ENCODE peak calls at places on chromosomes 1 and 21, in six cellular contexts. V, B, I, H, T and Q are unnamed samples.

GRCh38 chr1:106831511-106831910 is 225.0 kb upstream of the PRMT6 start:
- DNase-seq in T (no peak), V (no peak), I (no peak), H (no peak), B (no peak), Q (no peak)

GRCh38 chr1:35477870-35478269 is 79.3 kb downstream of the KIAA0319L start:
- DNase-seq in H (no peak), T (no peak), V (no peak), I (no peak), B (no peak), Q (no peak)

GRCh38 chr1:63264161-63264560 is 58.2 kb upstream of the FOXD3 start:
- DNase-seq in H (no peak), B (no peak), T (no peak), I (no peak), V (no peak), Q (no peak)

GRCh38 chr1:22239378-22239777 is 96.5 kb upstream of the WNT4 start:
- DNase-seq in T (no peak), B (no peak), I (peak; percentile 32), V (peak; percentile 57), H (no peak), Q (no peak)

GRCh38 chr1:181620183-181620582 is 136.9 kb downstream of the CACNA1E start:
- DNase-seq in V (no peak), B (no peak), H (no peak), I (peak; percentile 60), T (no peak), Q (no peak)

GRCh38 chr1:116502915-116503314 is 67.9 kb downstream of the CD58 start:
- DNase-seq in V (no peak), T (no peak), B (no peak), H (no peak), I (no peak), Q (no peak)

GRCh38 chr1:19620786-19621185 is 23.3 kb upstream of the NBL1 start:
- DNase-seq in T (no peak), V (no peak), H (no peak), I (no peak), B (no peak), Q (no peak)

GRCh38 chr1:40162791-40163441 is 1.7 kb downstream of the RLF start:
- DNase-seq in T (no peak), V (no peak), B (no peak), I (peak; percentile 58), H (no peak), Q (no peak)

GRCh38 chr21:41369105-41369914 is 7.5 kb downstream of the MX2 start:
- DNase-seq in H (no peak), T (no peak), B (no peak), V (peak; percentile 44), I (no peak), Q (no peak)

GRCh38 chr1:97340951-97341350 is 579.9 kb downstream of the DPYD start:
- DNase-seq in T (no peak), H (no peak), V (no peak), B (no peak), I (peak; percentile 30), Q (peak; percentile 25)

GRCh38 chr21:25952306-25952705 is 217.5 kb downstream of the GABPA start:
- DNase-seq in V (no peak), B (no peak), I (no peak), T (no peak), H (no peak), Q (no peak)

GRCh38 chr1:198491596-198491995 is 48.9 kb downstream of the ATP6V1G3 start:
- DNase-seq in T (no peak), H (no peak), B (no peak), V (no peak), I (no peak), Q (no peak)

GRCh38 chr1:64263335-64263734 is 59.9 kb downstream of the UBE2U start:
- DNase-seq in B (no peak), H (no peak), V (no peak), T (no peak), I (peak; percentile 99), Q (no peak)

GRCh38 chr1:219741011-219741859 is 128.3 kb upstream of the ZC3H11B start:
- DNase-seq in B (no peak), H (no peak), V (no peak), T (no peak), I (no peak), Q (no peak)

GRCh38 chr1:234001817-234002216 is 97.3 kb downstream of the SLC35F3 start:
- DNase-seq in T (no peak), V (no peak), B (no peak), I (peak; percentile 79), H (no peak), Q (no peak)

GRCh38 chr1:12508849-12509248 is 109.2 kb downstream of the DHRS3 start:
- DNase-seq in T (no peak), B (no peak), V (no peak), H (no peak), I (no peak), Q (no peak)

GRCh38 chr1:20371411-20371810 is 80.7 kb downstream of the VWA5B1 start:
- DNase-seq in I (no peak), V (no peak), B (no peak), H (no peak), T (peak; percentile 38), Q (no peak)

GRCh38 chr1:16300436-16300835 is 51.8 kb downstream of the FBXO42 start:
- DNase-seq in B (no peak), V (no peak), T (no peak), I (peak; percentile 98), H (no peak), Q (no peak)

GRCh38 chr1:44924835-44925464 is 61.4 kb downstream of the EIF2B3 start:
- DNase-seq in I (peak; percentile 82), V (no peak), T (peak; percentile 19), H (peak; percentile 83), B (no peak), Q (peak; percentile 46)

GRCh38 chr1:60345621-60346020 is 272.1 kb upstream of the C1orf87 start:
- DNase-seq in I (peak; percentile 37), B (no peak), V (no peak), T (no peak), H (no peak), Q (no peak)

GRCh38 chr1:107724648-107725047 is 240.3 kb downstream of the VAV3 start:
- DNase-seq in V (no peak), B (no peak), T (no peak), H (no peak), I (peak; percentile 5), Q (no peak)

GRCh38 chr1:153768316-153769126 is 6.7 kb upstream of the SLC27A3 start:
- DNase-seq in V (no peak), T (peak; percentile 68), B (no peak), I (no peak), H (no peak), Q (no peak)

GRCh38 chr21:43590220-43590619 is 69.1 kb downstream of the HSF2BP start:
- DNase-seq in T (no peak), H (no peak), B (no peak), V (no peak), I (peak; percentile 96), Q (no peak)

GRCh38 chr1:210437781-210438180 is 109.1 kb downstream of the HHAT start:
- DNase-seq in H (no peak), B (no peak), V (no peak), T (no peak), I (no peak), Q (no peak)

GRCh38 chr1:185537601-185538000 is 196.6 kb upstream of the HMCN1 start:
- DNase-seq in I (no peak), V (no peak), H (no peak), T (peak; percentile 12), B (no peak), Q (no peak)

GRCh38 chr21:43923391-43923790 is 58.4 kb downstream of the AGPAT3 start:
- DNase-seq in H (no peak), I (no peak), T (no peak), V (no peak), B (no peak), Q (no peak)

GRCh38 chr1:194908643-194909042 is 1699.6 kb downstream of the KCNT2 start:
- DNase-seq in I (no peak), T (no peak), H (peak; percentile 36), V (no peak), B (no peak), Q (peak; percentile 10)

GRCh38 chr1:234655328-234656069 is 45.5 kb upstream of the IRF2BP2 start:
- DNase-seq in H (no peak), V (no peak), B (no peak), I (no peak), T (no peak), Q (no peak)

GRCh38 chr1:8065369-8065768 is 39.3 kb upstream of the ERRFI1 start:
- DNase-seq in T (no peak), B (no peak), V (no peak), H (no peak), I (no peak), Q (no peak)
- H3K27me3 ChIP-seq in T (no peaks in the 10 kb centered on the region), B (no peaks in the 10 kb centered on the region), V (no peaks in the 10 kb centered on the region), H (no peaks in the 10 kb centered on the region), I (no peaks in the 10 kb centered on the region), Q (no peaks in the 10 kb centered on the region)

GRCh38 chr1:39104158-39105060 is 78.3 kb downstream of the NDUFS5 start:
- DNase-seq in I (no peak), B (no peak), V (peak; percentile 41), H (no peak), T (peak; percentile 41), Q (no peak)
- H3K4me3 ChIP-seq in I (peak overlapping the region; percentile 77), B (peak overlapping the region; percentile 77), V (peak overlapping the region; percentile 84), H (peak overlapping the region; percentile 84), T (peak overlapping the region; percentile 72), Q (peak overlapping the region; percentile 79)

GRCh38 chr1:223364685-223365382 is 858 bp upstream of the SUSD4 start:
- DNase-seq in H (no peak), B (no peak), I (peak; percentile 9), V (peak; percentile 14), T (peak; percentile 31), Q (no peak)
- H3K27me3 ChIP-seq in H (peaks cover 51% of the 10 kb centered on the region), B (no peaks in the 10 kb centered on the region), I (peaks cover 21% of the 10 kb centered on the region), V (no peaks in the 10 kb centered on the region), T (no peaks in the 10 kb centered on the region), Q (peaks cover 28% of the 10 kb centered on the region)

GRCh38 chr1:177080564-177080963 is 83.9 kb downstream of the ASTN1 start:
- DNase-seq in B (no peak), V (no peak), I (no peak), T (no peak), H (no peak), Q (no peak)

GRCh38 chr1:177077734-177078489 is 86.6 kb downstream of the ASTN1 start:
- DNase-seq in H (no peak), T (no peak), V (no peak), I (no peak), B (no peak), Q (peak; percentile 2)

DNA sequence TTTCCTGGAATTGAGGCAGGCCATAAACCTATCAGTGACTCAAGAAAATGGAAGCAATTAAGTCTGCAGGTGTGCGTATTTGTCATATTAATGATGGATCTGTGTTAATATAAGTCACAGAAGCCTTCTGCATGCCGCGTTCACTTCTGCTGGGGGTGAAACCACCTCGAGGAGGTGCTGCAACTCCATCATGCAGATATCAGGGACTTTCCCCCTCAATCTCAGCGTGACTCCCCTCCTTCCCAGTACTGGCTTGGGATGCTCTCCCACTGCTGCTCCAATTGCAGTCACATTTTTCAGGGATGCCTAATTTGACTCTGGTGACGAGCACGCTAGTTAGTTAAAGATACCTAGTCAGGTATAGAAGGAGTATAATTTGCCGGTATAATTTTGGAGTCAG is 87.5 kb downstream of the ASTN1 start:
- DNase-seq in V (no peak), T (no peak), B (no peak), H (no peak), I (no peak), Q (no peak)
- H3K4me3 ChIP-seq in V (no peak overlapping the region), T (no peak overlapping the region), B (no peak overlapping the region), H (no peak overlapping the region), I (no peak overlapping the region), Q (no peak overlapping the region)

GRCh38 chr1:216184281-216184680 is 239.0 kb downstream of the USH2A start:
- DNase-seq in B (no peak), H (no peak), I (no peak), V (no peak), T (no peak), Q (no peak)
- H3K27me3 ChIP-seq in B (no peaks in the 10 kb centered on the region), H (no peaks in the 10 kb centered on the region), I (peaks cover 1% of the 10 kb centered on the region), V (no peaks in the 10 kb centered on the region), T (no peaks in the 10 kb centered on the region), Q (no peaks in the 10 kb centered on the region)

GRCh38 chr1:205528446-205528886 is 24.0 kb downstream of the CDK18 start:
- DNase-seq in B (no peak), I (no peak), H (no peak), T (no peak), V (no peak), Q (no peak)
- H3K4me3 ChIP-seq in B (no peak overlapping the region), I (no peak overlapping the region), H (no peak overlapping the region), T (no peak overlapping the region), V (no peak overlapping the region), Q (no peak overlapping the region)